ENCODE peak calls at places on chromosome 3, in four cellular contexts. One of them, this sample, is unnamed.

GRCh38 chr3:115710799-115711198 is 87.5 kb downstream of the GAP43 start:
- DNase-seq in fibroblast of pulmonary artery: peak; percentile 26
- DNase-seq in GM23248: peak; percentile 49
- DNase-seq in heart left ventricle: no peak
- DNase-seq in this sample: no peak

GRCh38 chr3:194133661-194134230 is 2.2 kb upstream of the HES1 start:
- DNase-seq in fibroblast of pulmonary artery: peak; percentile 74
- DNase-seq in GM23248: peak; percentile 83
- DNase-seq in heart left ventricle: peak; percentile 84
- DNase-seq in this sample: no peak

GRCh38 chr3:150216041-150216811 is 191.9 kb upstream of the TSC22D2 start:
- DNase-seq in fibroblast of pulmonary artery: peak; percentile 80
- DNase-seq in GM23248: peak; percentile 50
- DNase-seq in heart left ventricle: peak; percentile 69
- DNase-seq in this sample: no peak

GRCh38 chr3:29057326-29057725 is 223.5 kb upstream of the RBMS3 start:
- DNase-seq in fibroblast of pulmonary artery: peak; percentile 64
- DNase-seq in GM23248: peak; percentile 85
- DNase-seq in heart left ventricle: no peak
- DNase-seq in this sample: no peak

GRCh38 chr3:162122405-162122804 is 625.8 kb downstream of the OTOL1 start:
- DNase-seq in fibroblast of pulmonary artery: peak; percentile 56
- DNase-seq in GM23248: peak; percentile 37
- DNase-seq in heart left ventricle: no peak
- DNase-seq in this sample: no peak

GRCh38 chr3:169627073-169627472 is 36.4 kb downstream of the MECOM start:
- DNase-seq in fibroblast of pulmonary artery: no peak
- DNase-seq in GM23248: no peak
- DNase-seq in heart left ventricle: no peak
- DNase-seq in this sample: no peak

GRCh38 chr3:123379041-123379830 is 69.7 kb downstream of the ADCY5 start:
- DNase-seq in fibroblast of pulmonary artery: no peak
- DNase-seq in GM23248: no peak
- DNase-seq in heart left ventricle: no peak
- DNase-seq in this sample: no peak

GRCh38 chr3:154132777-154133375 is 11.7 kb downstream of the ARHGEF26 start:
- DNase-seq in fibroblast of pulmonary artery: peak; percentile 31
- DNase-seq in GM23248: no peak
- DNase-seq in heart left ventricle: no peak
- DNase-seq in this sample: no peak

GRCh38 chr3:33716227-33716626 is 1.8 kb downstream of the CLASP2 start:
- DNase-seq in fibroblast of pulmonary artery: no peak
- DNase-seq in GM23248: peak; percentile 2
- DNase-seq in heart left ventricle: no peak
- DNase-seq in this sample: no peak

GRCh38 chr3:20047940-20048339 is 7.7 kb downstream of the KAT2B start:
- DNase-seq in fibroblast of pulmonary artery: no peak
- DNase-seq in GM23248: peak; percentile 45
- DNase-seq in heart left ventricle: no peak
- DNase-seq in this sample: no peak